ENCODE peak calls at places on chromosome 2, in nine cellular contexts. T, Z, H, V, B, W, E, G and P are unnamed samples.

GRCh38 chr2:75035444-75036353 is 77.3 kb downstream of the POLE4 start:
- DNase-seq in Z (peak; percentile 88), G (peak; percentile 24), T (no peak), B (peak; percentile 9), E (no peak), H (peak; percentile 23), V (no peak), W (no peak), P (no peak)

GRCh38 chr2:190435031-190435677 is 27.0 kb downstream of the MFSD6 start:
- DNase-seq in Z (no peak), G (no peak), E (no peak), V (no peak), H (no peak), B (no peak), T (no peak), W (no peak), P (no peak)

GRCh38 chr2:185802926-185803325 is 64.3 kb downstream of the FSIP2 start:
- DNase-seq in Z (no peak), E (no peak), T (no peak), B (no peak), H (no peak), W (no peak), V (no peak), G (no peak), P (no peak)

GRCh38 chr2:9914384-9915065 is 37.0 kb upstream of the GRHL1 start:
- DNase-seq in G (peak; percentile 85), H (peak; percentile 68), V (no peak), T (peak; percentile 76), W (no peak), Z (peak; percentile 63), B (peak; percentile 37), E (no peak), P (peak; percentile 65)

GRCh38 chr2:72129676-72130340 is 17.9 kb downstream of the CYP26B1 start:
- DNase-seq in E (no peak), G (no peak), V (peak; percentile 53), W (peak; percentile 38), Z (no peak), B (no peak), T (no peak), H (no peak), P (no peak)

GRCh38 chr2:174503161-174503809 is 16.5 kb upstream of the GPR155 start:
- DNase-seq in W (no peak), H (no peak), T (no peak), B (no peak), E (no peak), V (no peak), Z (no peak), G (no peak), P (no peak)

GRCh38 chr2:5691659-5692529 is at the start of gene SOX11:
- DNase-seq in G (peak; percentile 94), H (peak; percentile 72), E (no peak), B (no peak), W (peak; percentile 96), Z (peak; percentile 56), V (peak; percentile 69), T (no peak), P (no peak)

GRCh38 chr2:181985632-181986205 is at the start of gene PPP1R1C:
- DNase-seq in W (no peak), E (no peak), G (no peak), T (no peak), V (no peak), B (no peak), H (no peak), Z (no peak), P (no peak)

GRCh38 chr2:200278694-200279316 is 27.7 kb upstream of the SPATS2L start:
- DNase-seq in G (no peak), H (no peak), W (no peak), V (no peak), T (no peak), E (no peak), B (no peak), Z (no peak), P (no peak)

GRCh38 chr2:50556934-50557575 is 474.9 kb downstream of the NRXN1 start:
- DNase-seq in E (no peak), Z (peak; percentile 71), B (no peak), G (peak; percentile 91), T (no peak), W (no peak), V (no peak), H (peak; percentile 1), P (no peak)

GRCh38 chr2:212595036-212595654 is 56.5 kb upstream of the ERBB4 start:
- DNase-seq in W (no peak), T (peak; percentile 32), Z (peak; percentile 17), G (peak; percentile 56), H (peak; percentile 39), B (no peak), E (no peak), V (no peak), P (peak; percentile 3)

GRCh38 chr2:214401580-214401979 is 9.3 kb upstream of the VWC2L start:
- DNase-seq in E (no peak), H (peak; percentile 4), T (no peak), Z (no peak), W (no peak), G (no peak), V (no peak), B (no peak), P (no peak)

GRCh38 chr2:156538083-156538504 is 101.9 kb downstream of the GPD2 start:
- DNase-seq in Z (no peak), G (peak; percentile 26), H (peak; percentile 51), V (no peak), E (no peak), B (no peak), T (no peak), W (no peak), P (no peak)

GRCh38 chr2:215751200-215751910 is 262.0 kb downstream of the MREG start:
- DNase-seq in B (no peak), G (peak; percentile 92), E (no peak), Z (peak; percentile 80), H (peak; percentile 95), T (no peak), W (no peak), V (no peak), P (no peak)

GRCh38 chr2:60966465-60967405 is 50.8 kb upstream of the PEX13 start:
- DNase-seq in Z (no peak), W (no peak), B (no peak), V (no peak), G (no peak), H (no peak), T (no peak), E (no peak), P (no peak)

GRCh38 chr2:26195006-26195961 is 22.4 kb downstream of the GAREM2 start:
- DNase-seq in W (peak; percentile 16), B (no peak), G (no peak), H (no peak), E (no peak), Z (no peak), T (no peak), V (no peak), P (no peak)

GRCh38 chr2:134718956-134719814 is at the start of gene TMEM163:
- DNase-seq in E (no peak), W (peak; percentile 66), V (peak; percentile 86), G (no peak), T (no peak), Z (no peak), B (no peak), H (peak; percentile 16), P (no peak)

GRCh38 chr2:134715932-134716643 is 2.7 kb downstream of the TMEM163 start:
- DNase-seq in B (no peak), E (no peak), T (no peak), W (no peak), V (no peak), G (no peak), Z (no peak), H (no peak), P (no peak)

GRCh38 chr2:134717706-134718094 is 1.1 kb downstream of the TMEM163 start:
- DNase-seq in Z (no peak), B (no peak), G (no peak), E (no peak), W (no peak), V (no peak), T (no peak), H (peak; percentile 9), P (no peak)

GRCh38 chr2:134716716-134717585 is 1.8 kb downstream of the TMEM163 start:
- DNase-seq in G (no peak), B (no peak), E (no peak), W (no peak), H (no peak), T (no peak), Z (no peak), V (no peak), P (no peak)

GRCh38 chr2:134718095-134718955 is 475 bp downstream of the TMEM163 start:
- DNase-seq in G (peak; percentile 2), W (peak; percentile 77), B (peak; percentile 35), Z (no peak), V (peak; percentile 80), E (no peak), T (no peak), H (peak; percentile 10), P (no peak)
- H3K4me3 ChIP-seq in G (no peak overlapping the region), W (peak overlapping the region; percentile 36), B (peak overlapping the region; percentile 24), Z (peak overlapping the region; percentile 39), V (peak overlapping the region; percentile 58), E (peak overlapping the region; percentile 63), T (no peak overlapping the region), H (no peak overlapping the region), P (peak overlapping the region; percentile 8)

DNA sequence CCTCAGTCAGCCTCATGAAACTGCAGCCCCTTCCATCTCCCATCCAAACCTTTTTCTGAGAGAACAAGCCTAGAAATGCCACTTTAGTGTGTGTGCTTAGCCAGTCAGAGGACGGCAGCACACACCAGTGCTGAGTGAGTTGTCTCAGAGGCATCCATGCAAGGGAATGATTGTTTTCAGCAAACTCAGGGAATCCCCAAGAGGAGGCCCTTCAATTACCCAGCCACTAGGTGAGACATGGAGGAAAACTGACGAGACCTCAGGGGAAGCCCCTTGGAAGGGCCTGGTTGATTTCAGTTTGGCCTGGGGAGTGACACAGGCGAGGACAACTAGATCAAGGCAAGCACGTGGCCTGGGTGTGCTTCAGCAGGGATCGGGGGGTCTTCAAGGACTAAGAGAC is 49.7 kb downstream of the APOB start:
- DNase-seq in G (no peak), V (no peak), H (no peak), B (no peak), W (no peak), T (no peak), E (no peak), Z (no peak), P (no peak)
- H3K4me3 ChIP-seq in G (no peak overlapping the region), V (no peak overlapping the region), H (no peak overlapping the region), B (no peak overlapping the region), W (no peak overlapping the region), T (no peak overlapping the region), E (no peak overlapping the region), Z (no peak overlapping the region), P (no peak overlapping the region)

DNA sequence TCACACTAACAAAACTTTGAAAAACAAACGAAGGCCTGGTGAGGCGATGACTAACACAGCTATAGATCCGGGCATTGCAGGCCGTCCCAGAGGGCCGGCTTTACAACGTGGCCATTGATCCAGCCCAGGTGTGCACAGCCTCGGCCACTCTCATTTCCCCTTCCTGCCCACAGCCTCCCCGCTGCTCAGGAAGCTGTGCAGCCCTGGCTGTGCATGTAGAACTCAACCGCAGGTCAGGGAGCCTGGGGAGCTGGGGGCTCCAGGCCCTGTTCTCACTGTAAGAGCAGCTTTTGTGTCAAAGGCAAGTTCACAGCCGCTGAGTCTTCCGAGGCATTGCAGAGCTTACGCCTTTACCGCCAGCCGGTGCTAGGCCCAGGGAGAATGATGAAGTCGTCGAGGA is 87.2 kb downstream of the LONRF2 start:
- DNase-seq in E (no peak), T (no peak), B (no peak), V (peak; percentile 93), Z (no peak), W (no peak), G (peak; percentile 75), H (no peak), P (peak; percentile 44)
- H3K4me3 ChIP-seq in E (no peak overlapping the region), T (no peak overlapping the region), B (no peak overlapping the region), V (no peak overlapping the region), Z (no peak overlapping the region), W (no peak overlapping the region), G (no peak overlapping the region), H (no peak overlapping the region), P (no peak overlapping the region)

GRCh38 chr2:162261032-162261945 is 18.0 kb upstream of the FAP start:
- DNase-seq in G (peak; percentile 78), Z (peak; percentile 79), V (peak; percentile 69), W (no peak), B (peak; percentile 57), H (peak; percentile 86), T (no peak), E (no peak), P (no peak)
- H3K4me3 ChIP-seq in G (no peak overlapping the region), Z (peak overlapping the region; percentile 4), V (no peak overlapping the region), W (no peak overlapping the region), B (no peak overlapping the region), H (peak overlapping the region; percentile 55), T (no peak overlapping the region), E (no peak overlapping the region), P (no peak overlapping the region)